ENCODE peak calls at places on chromosomes 2 and 18, in seven cellular contexts. K is activated CD4-positive, alpha-beta T cell treated with anti-CD3 and anti-CD28 coated beads for 36 hours; U is activated T-cell treated with anti-CD3 and anti-CD28 coated beads, Interleukin-2, amount 50 U/mL, for 72 hours; D is PC-3; R is stimulated activated memory B cell treated with anti-CD40 and anti-IgM and Interleukin-4, amounts not matched to agents 10 μg/mL and 1 μg/mL and 100 μg/mL, for 72 hours; V is T-helper 17 cell; B is naive B cell. Y is an unnamed sample.

GRCh38 chr2:49937432-49937831 is 783.1 kb upstream of the FSHR start:
- ATAC-seq in K (no peak), U (no peak), D (no peak), R (no peak), V (no peak), B (no peak), Y (no peak)

GRCh38 chr18:76913583-76913982 is 91.2 kb downstream of the ZNF236 start:
- ATAC-seq in K (no peak), U (no peak), D (no peak), R (no peak), V (no peak), B (no peak), Y (no peak)

GRCh38 chr2:226207671-226208070 is 591.9 kb downstream of the IRS1 start:
- ATAC-seq in K (no peak), U (no peak), D (no peak), R (no peak), V (no peak), B (no peak), Y (no peak)

GRCh38 chr18:29512203-29512602 is 1335.3 kb upstream of the CDH2 start:
- ATAC-seq in K (peak; percentile 23), U (no peak), D (no peak), R (no peak), V (no peak), B (no peak), Y (no peak)

GRCh38 chr2:120793682-120794403 is 58.2 kb downstream of the GLI2 start:
- ATAC-seq in K (no peak), U (no peak), D (peak; percentile 57), R (no peak), V (no peak), B (no peak), Y (peak; percentile 63)

GRCh38 chr2:21561965-21562364 is 438.2 kb downstream of the TDRD15 start:
- ATAC-seq in K (no peak), U (no peak), D (no peak), R (no peak), V (no peak), B (no peak), Y (no peak)

GRCh38 chr2:56204556-56204955 is 20.8 kb downstream of the CCDC85A start:
- ATAC-seq in K (no peak), U (no peak), D (no peak), R (no peak), V (no peak), B (no peak), Y (no peak)

GRCh38 chr2:232697807-232698110 is 628 bp downstream of the GIGYF2 start:
- ATAC-seq in K (no peak), U (no peak), D (peak; percentile 23), R (peak; percentile 25), V (no peak), B (no peak), Y (no peak)

GRCh38 chr2:177204417-177204816 is 8.2 kb upstream of the HNRNPA3 start:
- ATAC-seq in K (no peak), U (no peak), D (no peak), R (no peak), V (no peak), B (no peak), Y (no peak)

GRCh38 chr2:105518897-105519296 is 120.0 kb upstream of the FHL2 start:
- ATAC-seq in K (no peak), U (no peak), D (peak; percentile 25), R (no peak), V (no peak), B (no peak), Y (no peak)

GRCh38 chr2:158127380-158127804 is 25.7 kb downstream of the UPP2 start:
- ATAC-seq in K (no peak), U (no peak), D (no peak), R (no peak), V (no peak), B (no peak), Y (no peak)

GRCh38 chr2:137467246-137467862 is 496.9 kb upstream of the HNMT start:
- ATAC-seq in K (no peak), U (no peak), D (peak; percentile 73), R (no peak), V (no peak), B (no peak), Y (peak; percentile 74)

GRCh38 chr2:108621689-108622681 is 87.7 kb downstream of the LIMS1 start:
- ATAC-seq in K (no peak), U (no peak), D (no peak), R (no peak), V (no peak), B (no peak), Y (no peak)

GRCh38 chr2:172293952-172294351 is 133.4 kb upstream of the ITGA6 start:
- ATAC-seq in K (no peak), U (no peak), D (no peak), R (no peak), V (no peak), B (no peak), Y (peak; percentile 63)

GRCh38 chr2:40827371-40827770 is 375.5 kb upstream of the SLC8A1 start:
- ATAC-seq in K (no peak), U (no peak), D (no peak), R (no peak), V (no peak), B (no peak), Y (no peak)

GRCh38 chr2:23518481-23519333 is 133.7 kb downstream of the KLHL29 start:
- ATAC-seq in K (no peak), U (no peak), D (no peak), R (no peak), V (no peak), B (no peak), Y (no peak)

GRCh38 chr2:21535826-21536225 is 412.1 kb downstream of the TDRD15 start:
- ATAC-seq in K (no peak), U (no peak), D (no peak), R (no peak), V (no peak), B (no peak), Y (no peak)

GRCh38 chr18:77084757-77085035 is 47.9 kb downstream of the MBP start:
- ATAC-seq in K (no peak), U (no peak), D (no peak), R (no peak), V (no peak), B (no peak), Y (no peak)

GRCh38 chr2:166494140-166494544 is at the start of gene SCN7A:
- ATAC-seq in K (no peak), U (no peak), D (peak; percentile 80), R (peak; percentile 36), V (no peak), B (no peak), Y (no peak)

GRCh38 chr18:77147418-77147852 is 14.9 kb upstream of the MBP start:
- ATAC-seq in K (peak; percentile 89), U (peak; percentile 86), D (peak; percentile 51), R (peak; percentile 84), V (peak; percentile 54), B (peak; percentile 67), Y (peak; percentile 17)

GRCh38 chr2:42092084-42092996 is 44.5 kb downstream of the PKDCC start:
- ATAC-seq in K (no peak), U (no peak), D (peak; percentile 60), R (no peak), V (no peak), B (no peak), Y (no peak)

GRCh38 chr2:179579744-179580143 is 281.7 kb downstream of the ZNF385B start:
- ATAC-seq in K (no peak), U (no peak), D (no peak), R (no peak), V (no peak), B (no peak), Y (no peak)